ENCODE peak calls at places on chromosomes 1 and 21, in ten cellular contexts. J is CD8-positive, alpha-beta memory T cell; C is CD8-positive, alpha-beta T cell; P is mammary epithelial cell; Q is fibroblast of pulmonary artery; O is fibroblast of the aortic adventitia; S is iPS DF 6.9; U is lower lobe of right lung; N is fibroblast of lung; F is body of pancreas. L is an unnamed sample.

GRCh38 chr21:31136891-31137290 is 98.6 kb upstream of the KRTAP19-8 start:
- DNase-seq in J (no peak), C (no peak), P (no peak), Q (peak; percentile 84), O (peak; percentile 23), S (no peak), U (no peak), N (peak; percentile 67), F (peak; percentile 29), L (peak; percentile 45)

GRCh38 chr1:2275796-2276536 is 47.8 kb downstream of the SKI start:
- DNase-seq in J (no peak), C (no peak), P (no peak), Q (peak; percentile 71), O (peak; percentile 65), S (no peak), U (peak; percentile 80), N (peak; percentile 45), F (no peak), L (no peak)

GRCh38 chr1:78703806-78704205 is 54.2 kb downstream of the IFI44 start:
- DNase-seq in J (no peak), C (no peak), P (no peak), Q (no peak), O (no peak), S (no peak), U (no peak), N (no peak), F (no peak), L (no peak)

GRCh38 chr1:150281221-150281757 is 1.1 kb upstream of the CIART start:
- DNase-seq in J (peak; percentile 51), C (peak; percentile 66), P (peak; percentile 64), Q (peak; percentile 76), O (peak; percentile 81), S (no peak), U (peak; percentile 80), N (peak; percentile 62), F (peak; percentile 87), L (peak; percentile 54)

GRCh38 chr1:144101397-144102050 is 129.7 kb upstream of the FAM72C start:
- DNase-seq in J (peak; percentile 0), C (peak; percentile 13), P (peak; percentile 29), Q (no peak), O (no peak), S (no peak), U (peak; percentile 66), N (no peak), F (peak; percentile 16), L (peak; percentile 62)

GRCh38 chr1:78171736-78172590 is 126.2 kb downstream of the GIPC2 start:
- DNase-seq in J (no peak), C (no peak), P (peak; percentile 67), Q (peak; percentile 63), O (peak; percentile 87), S (no peak), U (no peak), N (peak; percentile 87), F (no peak), L (peak; percentile 48)

GRCh38 chr1:235855811-235856429 is 10.8 kb downstream of the LYST start:
- DNase-seq in J (no peak), C (no peak), P (no peak), Q (no peak), O (no peak), S (no peak), U (no peak), N (peak; percentile 16), F (no peak), L (no peak)

GRCh38 chr1:47927165-47927564 is 70.0 kb downstream of the TRABD2B start:
- DNase-seq in J (no peak), C (no peak), P (no peak), Q (no peak), O (no peak), S (no peak), U (no peak), N (no peak), F (no peak), L (peak; percentile 96)

GRCh38 chr21:41043008-41043407 is 125.0 kb upstream of the BACE2 start:
- DNase-seq in J (no peak), C (no peak), P (no peak), Q (no peak), O (no peak), S (no peak), U (no peak), N (no peak), F (no peak), L (no peak)

GRCh38 chr1:209723761-209724693 is 19.4 kb downstream of the HSD11B1 start:
- DNase-seq in J (no peak), C (no peak), P (no peak), Q (no peak), O (peak; percentile 31), S (no peak), U (no peak), N (no peak), F (no peak), L (no peak)

GRCh38 chr1:234909851-234910250 is 218.8 kb downstream of the TOMM20 start:
- DNase-seq in J (no peak), C (no peak), P (no peak), Q (no peak), O (no peak), S (no peak), U (no peak), N (no peak), F (no peak), L (no peak)

GRCh38 chr1:101298663-101299062 is 61.8 kb downstream of the S1PR1 start:
- DNase-seq in J (no peak), C (no peak), P (no peak), Q (no peak), O (no peak), S (no peak), U (no peak), N (no peak), F (no peak), L (no peak)
- H3K4me3 ChIP-seq in J (no peak overlapping the region), C (no peak overlapping the region), P (no peak overlapping the region), Q (no peak overlapping the region), O (no peak overlapping the region), S (no peak overlapping the region), U (no peak overlapping the region), N (no peak overlapping the region), F (no peak overlapping the region), L (no peak overlapping the region)

DNA sequence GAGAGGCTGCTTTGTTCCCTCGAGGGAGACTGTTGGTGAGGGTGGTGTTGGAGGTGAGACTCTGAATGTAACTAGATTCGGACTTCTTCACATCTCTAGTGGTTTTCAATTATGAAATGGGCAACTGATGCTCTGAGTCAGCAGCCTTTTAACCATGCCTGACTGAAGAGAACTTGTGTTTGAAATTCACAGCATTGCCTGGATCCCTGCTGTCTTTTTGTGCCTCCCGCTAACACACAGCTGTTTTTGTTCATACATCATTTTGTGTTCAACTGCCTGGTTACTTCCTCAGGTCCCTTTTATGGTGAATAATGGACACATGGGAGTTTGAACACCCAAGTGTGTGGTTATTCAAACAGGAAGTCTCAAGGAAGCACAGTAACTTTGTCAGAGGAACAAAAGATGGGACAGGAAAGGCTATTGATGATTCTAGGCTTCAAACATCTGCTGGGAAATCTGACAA is 16.8 kb downstream of the LAMC1 start:
- DNase-seq in J (no peak), C (no peak), P (peak; percentile 56), Q (peak; percentile 85), O (peak; percentile 71), S (no peak), U (no peak), N (peak; percentile 96), F (no peak), L (peak; percentile 71)
- H3K4me3 ChIP-seq in J (no peak overlapping the region), C (no peak overlapping the region), P (no peak overlapping the region), Q (no peak overlapping the region), O (no peak overlapping the region), S (no peak overlapping the region), U (no peak overlapping the region), N (no peak overlapping the region), F (no peak overlapping the region), L (no peak overlapping the region)

DNA sequence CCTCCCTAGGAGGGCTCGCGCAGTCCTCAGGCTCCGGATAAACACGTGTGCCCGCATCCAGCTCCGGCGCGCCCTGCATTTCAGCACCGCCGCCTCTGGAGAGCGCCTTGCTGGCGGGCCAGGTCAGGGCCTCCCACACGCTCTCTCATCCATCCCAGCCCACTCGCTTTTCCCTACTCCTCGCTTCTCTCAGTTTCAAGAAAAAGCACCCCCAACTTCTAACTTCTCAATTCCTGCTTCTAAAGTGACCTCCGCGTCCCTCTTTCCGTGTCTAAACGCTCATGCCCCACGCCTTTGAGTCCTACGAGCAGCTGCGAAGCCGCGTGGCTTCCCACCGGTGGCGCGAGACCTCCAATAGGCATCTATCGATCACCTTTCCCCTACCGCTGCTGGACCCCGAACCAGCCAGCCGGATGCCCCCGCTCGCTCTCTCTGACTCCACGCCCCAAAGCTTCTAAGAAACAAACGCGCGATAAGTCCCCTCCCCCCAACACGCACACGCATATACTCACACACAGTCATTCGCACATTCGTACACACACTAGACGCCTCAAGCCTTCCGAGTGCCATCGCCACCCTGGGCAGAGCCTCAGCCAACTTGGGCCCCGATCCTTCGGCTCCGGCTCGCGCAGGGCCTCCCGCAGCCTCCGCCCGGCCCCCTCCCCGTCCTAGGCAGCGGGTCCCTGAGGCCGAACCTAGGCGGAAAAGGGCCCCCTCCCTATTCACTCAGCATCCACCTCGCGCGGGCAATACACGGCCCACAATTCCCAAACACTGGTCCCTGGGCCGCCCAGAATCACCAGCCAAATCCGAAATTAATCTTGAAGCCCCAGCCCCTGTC is 1.1 kb downstream of the NMNAT2 start:
- DNase-seq in J (peak; percentile 14), C (peak; percentile 18), P (peak; percentile 50), Q (peak; percentile 70), O (peak; percentile 60), S (peak; percentile 47), U (peak; percentile 70), N (peak; percentile 58), F (peak; percentile 68), L (peak; percentile 70)
- H3K4me3 ChIP-seq in J (no peak overlapping the region), C (peak overlapping the region; percentile 21), P (no peak overlapping the region), Q (peak overlapping the region; percentile 7), O (peak overlapping the region; percentile 38), S (peak overlapping the region; percentile 43), U (peak overlapping the region; percentile 27), N (peak overlapping the region; percentile 19), F (no peak overlapping the region), L (no peak overlapping the region)

DNA sequence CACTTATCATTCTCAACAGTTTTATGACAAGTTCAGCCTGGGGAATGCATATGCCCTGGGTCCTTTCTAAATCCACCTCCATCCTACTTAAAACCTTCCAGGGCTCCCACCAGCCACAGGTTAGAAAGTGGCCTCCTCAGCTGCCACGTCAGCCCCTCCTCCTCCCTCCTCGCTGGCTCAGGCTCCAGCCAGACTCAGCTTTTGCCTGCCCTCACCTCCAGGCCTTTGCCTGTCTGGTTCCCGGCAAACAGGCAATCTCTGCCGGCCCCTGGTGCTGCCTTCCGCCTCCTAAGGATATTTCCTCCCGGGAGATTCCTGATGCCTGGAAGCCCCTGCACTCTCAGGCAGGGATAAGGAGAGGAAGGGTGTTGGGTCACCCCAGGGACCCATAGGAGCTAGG is 9.5 kb downstream of the RHBG start:
- DNase-seq in J (no peak), C (no peak), P (no peak), Q (no peak), O (no peak), S (no peak), U (no peak), N (no peak), F (no peak), L (no peak)
- H3K4me3 ChIP-seq in J (no peak overlapping the region), C (no peak overlapping the region), P (no peak overlapping the region), Q (no peak overlapping the region), O (no peak overlapping the region), S (no peak overlapping the region), U (no peak overlapping the region), N (no peak overlapping the region), F (no peak overlapping the region), L (no peak overlapping the region)

DNA sequence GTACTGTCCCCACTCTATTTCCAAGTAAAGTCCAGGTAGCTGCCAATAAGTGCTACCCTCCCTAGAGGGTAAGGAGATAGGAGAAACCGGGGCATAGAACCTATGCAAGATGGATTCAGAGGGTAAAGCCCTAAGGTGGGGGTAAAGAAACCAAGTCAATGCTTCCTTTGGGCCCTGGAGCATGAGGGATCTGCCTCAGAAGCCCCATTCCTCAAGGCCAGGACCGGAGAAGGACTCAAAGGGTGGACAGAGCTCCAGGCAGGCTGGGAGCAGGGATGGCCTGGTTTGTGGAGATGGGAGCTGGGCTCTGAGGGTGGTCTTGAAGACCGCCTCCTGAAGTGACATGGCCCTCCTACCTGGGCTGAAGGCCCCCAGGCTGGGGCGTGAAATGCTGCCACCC is 3.9 kb downstream of the EPHA2 start:
- DNase-seq in J (no peak), C (no peak), P (no peak), Q (no peak), O (no peak), S (no peak), U (no peak), N (no peak), F (no peak), L (no peak)
- H3K4me3 ChIP-seq in J (no peak overlapping the region), C (no peak overlapping the region), P (peak overlapping the region; percentile 87), Q (no peak overlapping the region), O (no peak overlapping the region), S (no peak overlapping the region), U (no peak overlapping the region), N (peak overlapping the region; percentile 9), F (no peak overlapping the region), L (peak overlapping the region; percentile 9)